ENCODE peak calls at places on chromosomes 5 and 9, in seven cellular contexts. Z, E, T, V, S, C and R are unnamed samples.

GRCh38 chr5:158430166-158430828 is 571.4 kb upstream of the CLINT1 start:
- DNase-seq in Z (no peak), E (no peak), T (no peak), V (no peak), S (no peak), C (no peak), R (no peak)

GRCh38 chr5:142852361-142852760 is 82.2 kb downstream of the ARHGAP26 start:
- DNase-seq in Z (no peak), E (no peak), T (no peak), V (no peak), S (no peak), C (no peak), R (no peak)

GRCh38 chr9:5909999-5910398 is 19.3 kb downstream of the MLANA start:
- DNase-seq in Z (no peak), E (no peak), T (no peak), V (no peak), S (no peak), C (no peak), R (no peak)

GRCh38 chr5:176373100-176373818 is 8.0 kb downstream of the ARL10 start:
- DNase-seq in Z (peak; percentile 70), E (no peak), T (no peak), V (no peak), S (no peak), C (no peak), R (no peak)

GRCh38 chr5:36521219-36521618 is 85.2 kb upstream of the SLC1A3 start:
- DNase-seq in Z (no peak), E (no peak), T (no peak), V (no peak), S (no peak), C (no peak), R (no peak)

GRCh38 chr5:159811712-159812111 is 104.6 kb upstream of the ADRA1B start:
- DNase-seq in Z (no peak), E (no peak), T (no peak), V (no peak), S (no peak), C (no peak), R (no peak)

GRCh38 chr9:489198-490197 is 274.8 kb downstream of the DOCK8 start:
- DNase-seq in Z (no peak), E (no peak), T (no peak), V (no peak), S (no peak), C (no peak), R (no peak)

GRCh38 chr5:139660916-139661814 is 13.0 kb downstream of the CXXC5 start:
- DNase-seq in Z (peak; percentile 97), E (peak; percentile 82), T (peak; percentile 74), V (peak; percentile 83), S (peak; percentile 90), C (peak; percentile 82), R (peak; percentile 92)

GRCh38 chr9:95937131-95937530 is 61.6 kb downstream of the ERCC6L2 start:
- DNase-seq in Z (no peak), E (no peak), T (no peak), V (no peak), S (no peak), C (no peak), R (no peak)

GRCh38 chr9:112078432-112078831 is 96.7 kb downstream of the SUSD1 start:
- DNase-seq in Z (no peak), E (no peak), T (no peak), V (no peak), S (no peak), C (no peak), R (no peak)

GRCh38 chr9:126298319-126298801 is 28.3 kb upstream of the MVB12B start:
- DNase-seq in Z (no peak), E (no peak), T (no peak), V (no peak), S (no peak), C (no peak), R (peak; percentile 80)

GRCh38 chr9:87039809-87040392 is 92.6 kb upstream of the GAS1 start:
- DNase-seq in Z (no peak), E (no peak), T (no peak), V (no peak), S (no peak), C (no peak), R (no peak)

GRCh38 chr5:64784451-64785025 is 15.8 kb downstream of the CWC27 start:
- DNase-seq in Z (peak; percentile 78), E (peak; percentile 14), T (peak; percentile 67), V (no peak), S (peak; percentile 55), C (peak; percentile 89), R (peak; percentile 85)

GRCh38 chr5:92637960-92638359 is 943.1 kb downstream of the NR2F1-AS1 start:
- DNase-seq in Z (no peak), E (no peak), T (no peak), V (no peak), S (no peak), C (no peak), R (no peak)

GRCh38 chr5:106862450-106863193 is 808.1 kb downstream of the EFNA5 start:
- DNase-seq in Z (no peak), E (no peak), T (peak; percentile 42), V (no peak), S (no peak), C (no peak), R (no peak)

GRCh38 chr9:112168197-112168596 is 6.9 kb downstream of the SUSD1 start:
- DNase-seq in Z (no peak), E (no peak), T (no peak), V (no peak), S (no peak), C (peak; percentile 71), R (no peak)

GRCh38 chr5:12636209-12636608 is 732.0 kb upstream of the CTNND2 start:
- DNase-seq in Z (no peak), E (no peak), T (no peak), V (no peak), S (no peak), C (no peak), R (no peak)

GRCh38 chr9:124503713-124504529 is 3.3 kb downstream of the NR5A1 start:
- DNase-seq in Z (no peak), E (no peak), T (no peak), V (no peak), S (peak; percentile 24), C (no peak), R (no peak)

GRCh38 chr5:60183881-60184280 is 290.4 kb upstream of the PDE4D start:
- DNase-seq in Z (no peak), E (no peak), T (no peak), V (no peak), S (no peak), C (no peak), R (no peak)

GRCh38 chr5:115460476-115460875 is 84.1 kb downstream of the FEM1C start:
- DNase-seq in Z (no peak), E (peak; percentile 78), T (peak; percentile 37), V (no peak), S (peak; percentile 88), C (no peak), R (no peak)

GRCh38 chr9:2593754-2594153 is 27.8 kb upstream of the VLDLR start:
- DNase-seq in Z (no peak), E (no peak), T (no peak), V (no peak), S (no peak), C (no peak), R (no peak)

GRCh38 chr5:109078448-109078847 is 330.8 kb downstream of the FER start:
- DNase-seq in Z (no peak), E (no peak), T (no peak), V (no peak), S (no peak), C (no peak), R (no peak)

GRCh38 chr5:54861212-54861894 is 124.0 kb downstream of the ESM1 start:
- DNase-seq in Z (no peak), E (no peak), T (peak; percentile 71), V (no peak), S (no peak), C (no peak), R (no peak)
- H3K27ac ChIP-seq in Z (no peak overlapping the region), E (no peak overlapping the region), T (peak overlapping the region; percentile 11), V (no peak overlapping the region), S (no peak overlapping the region), C (no peak overlapping the region), R (no peak overlapping the region)

GRCh38 chr9:138022121-138022741 is 144.6 kb downstream of the CACNA1B start:
- DNase-seq in Z (peak; percentile 55), E (no peak), T (no peak), V (no peak), S (peak; percentile 33), C (no peak), R (peak; percentile 30)
- TF ChIP-seq CTCF in Z (no peak), E (peak; percentile 30), T (no peak), V (no peak), S (no peak), C (peak; percentile 13), R (no peak)

GRCh38 chr5:135930029-135930948 is 24.5 kb downstream of the LECT2 start:
- DNase-seq in Z (no peak), E (peak; percentile 12), T (no peak), V (no peak), S (no peak), C (no peak), R (no peak)
- H3K4me3 ChIP-seq in Z (no peak overlapping the region), E (peak overlapping the region; percentile 33), T (peak overlapping the region; percentile 43), V (no peak overlapping the region), S (peak overlapping the region; percentile 37), C (peak overlapping the region; percentile 50), R (peak overlapping the region; percentile 12)

DNA sequence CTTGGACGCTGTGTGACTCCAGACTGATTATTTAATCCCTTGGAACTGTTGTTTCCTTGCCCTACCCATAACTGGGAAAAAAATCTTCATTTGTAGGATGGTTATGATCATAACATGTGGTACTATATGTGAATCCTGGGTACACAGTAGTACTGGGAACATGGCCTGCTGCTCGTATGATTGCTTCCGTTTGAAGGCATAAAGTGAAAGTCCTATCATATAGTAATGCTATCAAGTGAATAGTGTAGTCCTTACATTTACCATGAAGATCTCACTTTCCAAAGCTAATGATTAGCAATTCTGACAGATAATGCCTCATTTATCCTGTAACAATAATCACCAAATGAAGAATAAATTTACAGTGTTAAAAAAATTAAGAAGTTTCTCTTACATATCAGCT is 53.2 kb downstream of the MEF2C start:
- DNase-seq in Z (no peak), E (no peak), T (no peak), V (no peak), S (no peak), C (no peak), R (no peak)
- H3K27ac ChIP-seq in Z (peak overlapping the region; percentile 53), E (peak overlapping the region; percentile 79), T (no peak overlapping the region), V (no peak overlapping the region), S (peak overlapping the region; percentile 29), C (peak overlapping the region; percentile 46), R (peak overlapping the region; percentile 87)

GRCh38 chr5:141478321-141478945 is 2.7 kb downstream of the PCDHGC3 start:
- DNase-seq in Z (no peak), E (no peak), T (no peak), V (no peak), S (peak; percentile 87), C (peak; percentile 69), R (no peak)
- TF ChIP-seq CTCF in Z (no peak), E (no peak), T (peak; percentile 39), V (no peak), S (peak; percentile 36), C (peak; percentile 53), R (no peak)